ENCODE peak calls at places on chromosomes 4 and X, in ten cellular contexts. One of them, this sample, is unnamed.

GRCh38 chrX:110216027-110216426 is 101.9 kb downstream of the AMMECR1 start:
- DNase-seq in SJCRH30: no peak
- DNase-seq in NCI-H345: no peak
- DNase-seq in osteoblast: no peak
- DNase-seq in OCI-LY7: no peak
- DNase-seq in substantia nigra: no peak
- DNase-seq in H4: no peak
- DNase-seq in Right ventricle myocardium inferior: no peak
- DNase-seq in HT1080: no peak
- DNase-seq in activated T-cell treated with anti-CD3 and anti-CD28 coated beads for 1 hour: no peak
- DNase-seq in this sample: peak

GRCh38 chr4:126592088-126592487 is 1040.7 kb upstream of the INTU start:
- DNase-seq in osteoblast: no peak
- DNase-seq in activated T-cell treated with anti-CD3 and anti-CD28 coated beads for 1 hour: no peak
- DNase-seq in SJCRH30: peak
- DNase-seq in Right ventricle myocardium inferior: no peak
- DNase-seq in H4: peak
- DNase-seq in OCI-LY7: no peak
- DNase-seq in HT1080: no peak
- DNase-seq in substantia nigra: no peak
- DNase-seq in NCI-H345: no peak
- DNase-seq in this sample: no peak

GRCh38 chr4:178240891-178241290 is 798.7 kb upstream of the AGA start:
- DNase-seq in SJCRH30: no peak
- DNase-seq in H4: no peak
- DNase-seq in HT1080: no peak
- DNase-seq in substantia nigra: no peak
- DNase-seq in OCI-LY7: no peak
- DNase-seq in Right ventricle myocardium inferior: peak
- DNase-seq in NCI-H345: no peak
- DNase-seq in osteoblast: peak
- DNase-seq in activated T-cell treated with anti-CD3 and anti-CD28 coated beads for 1 hour: no peak
- DNase-seq in this sample: no peak

GRCh38 chr4:189021831-189022230 is 882.6 kb downstream of the TRIML1 start:
- DNase-seq in osteoblast: no peak
- DNase-seq in substantia nigra: no peak
- DNase-seq in SJCRH30: no peak
- DNase-seq in activated T-cell treated with anti-CD3 and anti-CD28 coated beads for 1 hour: no peak
- DNase-seq in NCI-H345: no peak
- DNase-seq in OCI-LY7: no peak
- DNase-seq in HT1080: peak
- DNase-seq in Right ventricle myocardium inferior: no peak
- DNase-seq in H4: peak
- DNase-seq in this sample: peak

GRCh38 chrX:50158616-50159015 is 42.2 kb downstream of the AKAP4 start:
- DNase-seq in activated T-cell treated with anti-CD3 and anti-CD28 coated beads for 1 hour: no peak
- DNase-seq in HT1080: no peak
- DNase-seq in SJCRH30: no peak
- DNase-seq in substantia nigra: no peak
- DNase-seq in OCI-LY7: no peak
- DNase-seq in NCI-H345: no peak
- DNase-seq in Right ventricle myocardium inferior: no peak
- DNase-seq in osteoblast: no peak
- DNase-seq in H4: no peak
- DNase-seq in this sample: no peak

GRCh38 chr4:142846729-142847606 is 867 bp upstream of the INPP4B start:
- DNase-seq in HT1080: peak
- DNase-seq in SJCRH30: no peak
- DNase-seq in substantia nigra: no peak
- DNase-seq in activated T-cell treated with anti-CD3 and anti-CD28 coated beads for 1 hour: peak
- DNase-seq in osteoblast: no peak
- DNase-seq in Right ventricle myocardium inferior: no peak
- DNase-seq in NCI-H345: peak
- DNase-seq in H4: no peak
- DNase-seq in OCI-LY7: peak
- DNase-seq in this sample: peak

GRCh38 chr4:60805500-60806313 is 394.4 kb upstream of the ADGRL3 start:
- DNase-seq in Right ventricle myocardium inferior: no peak
- DNase-seq in H4: peak
- DNase-seq in NCI-H345: peak
- DNase-seq in osteoblast: no peak
- DNase-seq in activated T-cell treated with anti-CD3 and anti-CD28 coated beads for 1 hour: no peak
- DNase-seq in SJCRH30: peak
- DNase-seq in HT1080: peak
- DNase-seq in substantia nigra: no peak
- DNase-seq in OCI-LY7: peak
- DNase-seq in this sample: no peak

GRCh38 chr4:183610613-183611012 is 48.4 kb downstream of the RWDD4 start:
- DNase-seq in SJCRH30: no peak
- DNase-seq in Right ventricle myocardium inferior: no peak
- DNase-seq in osteoblast: peak
- DNase-seq in activated T-cell treated with anti-CD3 and anti-CD28 coated beads for 1 hour: no peak
- DNase-seq in NCI-H345: no peak
- DNase-seq in H4: no peak
- DNase-seq in substantia nigra: no peak
- DNase-seq in HT1080: no peak
- DNase-seq in OCI-LY7: no peak
- DNase-seq in this sample: no peak

GRCh38 chrX:49912866-49913265 is 9.5 kb upstream of the CLCN5 start:
- DNase-seq in activated T-cell treated with anti-CD3 and anti-CD28 coated beads for 1 hour: no peak
- DNase-seq in HT1080: no peak
- DNase-seq in NCI-H345: no peak
- DNase-seq in OCI-LY7: no peak
- DNase-seq in substantia nigra: no peak
- DNase-seq in Right ventricle myocardium inferior: no peak
- DNase-seq in H4: no peak
- DNase-seq in osteoblast: no peak
- DNase-seq in SJCRH30: no peak
- DNase-seq in this sample: no peak

GRCh38 chr4:40630335-40631021 is 814 bp upstream of the RBM47 start:
- DNase-seq in SJCRH30: no peak
- DNase-seq in OCI-LY7: peak
- DNase-seq in H4: no peak
- DNase-seq in Right ventricle myocardium inferior: no peak
- DNase-seq in substantia nigra: no peak
- DNase-seq in osteoblast: no peak
- DNase-seq in HT1080: no peak
- DNase-seq in NCI-H345: no peak
- DNase-seq in activated T-cell treated with anti-CD3 and anti-CD28 coated beads for 1 hour: no peak
- DNase-seq in this sample: peak

GRCh38 chrX:151397741-151398070 is 700 bp downstream of the VMA21 start:
- DNase-seq in SJCRH30: peak
- DNase-seq in substantia nigra: no peak
- DNase-seq in NCI-H345: no peak
- DNase-seq in Right ventricle myocardium inferior: no peak
- DNase-seq in HT1080: peak
- DNase-seq in activated T-cell treated with anti-CD3 and anti-CD28 coated beads for 1 hour: no peak
- DNase-seq in H4: no peak
- DNase-seq in OCI-LY7: peak
- DNase-seq in osteoblast: no peak
- DNase-seq in this sample: peak

GRCh38 chr4:41209187-41209586 is 5.2 kb downstream of the APBB2 start:
- DNase-seq in NCI-H345: no peak
- DNase-seq in activated T-cell treated with anti-CD3 and anti-CD28 coated beads for 1 hour: no peak
- DNase-seq in OCI-LY7: no peak
- DNase-seq in osteoblast: no peak
- DNase-seq in substantia nigra: no peak
- DNase-seq in HT1080: no peak
- DNase-seq in Right ventricle myocardium inferior: no peak
- DNase-seq in H4: no peak
- DNase-seq in SJCRH30: no peak
- DNase-seq in this sample: no peak

GRCh38 chr4:153553820-153554173 is 87.6 kb downstream of the TMEM131L start:
- DNase-seq in NCI-H345: no peak
- DNase-seq in substantia nigra: no peak
- DNase-seq in HT1080: no peak
- DNase-seq in OCI-LY7: no peak
- DNase-seq in osteoblast: no peak
- DNase-seq in activated T-cell treated with anti-CD3 and anti-CD28 coated beads for 1 hour: no peak
- DNase-seq in H4: no peak
- DNase-seq in Right ventricle myocardium inferior: no peak
- DNase-seq in SJCRH30: no peak
- DNase-seq in this sample: no peak

GRCh38 chr4:114384629-114385028 is 214.0 kb upstream of the UGT8 start:
- DNase-seq in Right ventricle myocardium inferior: no peak
- DNase-seq in substantia nigra: no peak
- DNase-seq in HT1080: no peak
- DNase-seq in activated T-cell treated with anti-CD3 and anti-CD28 coated beads for 1 hour: no peak
- DNase-seq in H4: peak
- DNase-seq in NCI-H345: peak
- DNase-seq in OCI-LY7: peak
- DNase-seq in osteoblast: no peak
- DNase-seq in SJCRH30: peak
- DNase-seq in this sample: no peak

GRCh38 chr4:122854444-122854843 is 27.8 kb downstream of the FGF2 start:
- DNase-seq in substantia nigra: no peak
- DNase-seq in H4: no peak
- DNase-seq in HT1080: no peak
- DNase-seq in Right ventricle myocardium inferior: no peak
- DNase-seq in NCI-H345: no peak
- DNase-seq in OCI-LY7: no peak
- DNase-seq in SJCRH30: no peak
- DNase-seq in activated T-cell treated with anti-CD3 and anti-CD28 coated beads for 1 hour: no peak
- DNase-seq in osteoblast: no peak
- DNase-seq in this sample: no peak

GRCh38 chrX:129600981-129601424 is 53.8 kb downstream of the APLN start:
- DNase-seq in substantia nigra: peak
- DNase-seq in osteoblast: peak
- DNase-seq in activated T-cell treated with anti-CD3 and anti-CD28 coated beads for 1 hour: no peak
- DNase-seq in HT1080: no peak
- DNase-seq in Right ventricle myocardium inferior: no peak
- DNase-seq in H4: peak
- DNase-seq in OCI-LY7: peak
- DNase-seq in SJCRH30: peak
- DNase-seq in NCI-H345: peak
- DNase-seq in this sample: peak

GRCh38 chr4:70741872-70742271 is 20.1 kb downstream of the RUFY3 start:
- DNase-seq in substantia nigra: no peak
- DNase-seq in osteoblast: peak
- DNase-seq in NCI-H345: no peak
- DNase-seq in SJCRH30: no peak
- DNase-seq in OCI-LY7: no peak
- DNase-seq in Right ventricle myocardium inferior: no peak
- DNase-seq in activated T-cell treated with anti-CD3 and anti-CD28 coated beads for 1 hour: no peak
- DNase-seq in H4: no peak
- DNase-seq in HT1080: no peak
- DNase-seq in this sample: no peak

GRCh38 chrX:154356596-154356995 is 17.8 kb downstream of the FLNA start:
- DNase-seq in osteoblast: no peak
- DNase-seq in activated T-cell treated with anti-CD3 and anti-CD28 coated beads for 1 hour: no peak
- DNase-seq in SJCRH30: no peak
- DNase-seq in H4: no peak
- DNase-seq in OCI-LY7: no peak
- DNase-seq in NCI-H345: no peak
- DNase-seq in HT1080: no peak
- DNase-seq in substantia nigra: no peak
- DNase-seq in Right ventricle myocardium inferior: no peak
- DNase-seq in this sample: no peak

GRCh38 chr4:56654238-56654632 is 26.9 kb downstream of the HOPX start:
- DNase-seq in H4: no peak
- DNase-seq in activated T-cell treated with anti-CD3 and anti-CD28 coated beads for 1 hour: no peak
- DNase-seq in NCI-H345: no peak
- DNase-seq in HT1080: no peak
- DNase-seq in substantia nigra: no peak
- DNase-seq in osteoblast: no peak
- DNase-seq in OCI-LY7: no peak
- DNase-seq in Right ventricle myocardium inferior: no peak
- DNase-seq in SJCRH30: no peak
- DNase-seq in this sample: no peak

GRCh38 chrX:80216086-80216485 is 201.5 kb downstream of the TBX22 start:
- DNase-seq in Right ventricle myocardium inferior: no peak
- DNase-seq in activated T-cell treated with anti-CD3 and anti-CD28 coated beads for 1 hour: no peak
- DNase-seq in H4: peak
- DNase-seq in NCI-H345: no peak
- DNase-seq in HT1080: peak
- DNase-seq in SJCRH30: no peak
- DNase-seq in osteoblast: no peak
- DNase-seq in OCI-LY7: no peak
- DNase-seq in substantia nigra: no peak
- DNase-seq in this sample: peak

GRCh38 chr4:176500894-176501293 is 181.1 kb downstream of the SPCS3 start:
- DNase-seq in NCI-H345: no peak
- DNase-seq in HT1080: no peak
- DNase-seq in substantia nigra: no peak
- DNase-seq in H4: no peak
- DNase-seq in SJCRH30: no peak
- DNase-seq in activated T-cell treated with anti-CD3 and anti-CD28 coated beads for 1 hour: no peak
- DNase-seq in osteoblast: no peak
- DNase-seq in Right ventricle myocardium inferior: no peak
- DNase-seq in OCI-LY7: no peak
- DNase-seq in this sample: no peak

GRCh38 chr4:78059524-78059889 is 2.4 kb downstream of the FRAS1 start:
- DNase-seq in substantia nigra: peak
- DNase-seq in osteoblast: peak
- DNase-seq in NCI-H345: peak
- DNase-seq in OCI-LY7: peak
- DNase-seq in Right ventricle myocardium inferior: no peak
- DNase-seq in HT1080: peak
- DNase-seq in activated T-cell treated with anti-CD3 and anti-CD28 coated beads for 1 hour: no peak
- DNase-seq in SJCRH30: peak
- DNase-seq in H4: peak
- DNase-seq in this sample: peak

GRCh38 chrX:115232933-115233496 is 881 bp downstream of the LRCH2 start:
- DNase-seq in HT1080: peak
- DNase-seq in SJCRH30: no peak
- DNase-seq in activated T-cell treated with anti-CD3 and anti-CD28 coated beads for 1 hour: no peak
- DNase-seq in H4: no peak
- DNase-seq in OCI-LY7: no peak
- DNase-seq in Right ventricle myocardium inferior: no peak
- DNase-seq in NCI-H345: no peak
- DNase-seq in osteoblast: no peak
- DNase-seq in substantia nigra: no peak
- DNase-seq in this sample: no peak

GRCh38 chr4:2696423-2696822 is 59.7 kb downstream of the TNIP2 start:
- DNase-seq in activated T-cell treated with anti-CD3 and anti-CD28 coated beads for 1 hour: no peak
- DNase-seq in OCI-LY7: peak
- DNase-seq in HT1080: no peak
- DNase-seq in NCI-H345: no peak
- DNase-seq in Right ventricle myocardium inferior: no peak
- DNase-seq in H4: no peak
- DNase-seq in SJCRH30: no peak
- DNase-seq in osteoblast: no peak
- DNase-seq in substantia nigra: no peak
- DNase-seq in this sample: no peak

GRCh38 chrX:101764538-101764937 is 104.9 kb upstream of the ARMCX2 start:
- DNase-seq in NCI-H345: no peak
- DNase-seq in osteoblast: peak
- DNase-seq in OCI-LY7: no peak
- DNase-seq in H4: peak
- DNase-seq in activated T-cell treated with anti-CD3 and anti-CD28 coated beads for 1 hour: no peak
- DNase-seq in SJCRH30: peak
- DNase-seq in HT1080: peak
- DNase-seq in substantia nigra: no peak
- DNase-seq in Right ventricle myocardium inferior: no peak
- DNase-seq in this sample: no peak

GRCh38 chrX:74546984-74547383 is 67.4 kb downstream of the RLIM start:
- DNase-seq in substantia nigra: no peak
- DNase-seq in activated T-cell treated with anti-CD3 and anti-CD28 coated beads for 1 hour: no peak
- DNase-seq in OCI-LY7: no peak
- DNase-seq in HT1080: no peak
- DNase-seq in H4: no peak
- DNase-seq in osteoblast: no peak
- DNase-seq in Right ventricle myocardium inferior: no peak
- DNase-seq in NCI-H345: no peak
- DNase-seq in SJCRH30: no peak
- DNase-seq in this sample: no peak